ENCODE peak calls at places on chromosomes 7 and 10, in nine cellular contexts. B is posterior vena cava; T is GM04504; M is NT2/D1; K is type B pancreatic cell; Q is activated CD8-positive, alpha-beta T cell treated with anti-CD3 and anti-CD28 coated beads for 36 hours; X is glutamatergic neuron; R is activated T-helper 1 cell treated with Interleukin-2 at 50 U/mL for 16 hours; F is iris pigment epithelial cell. Z is an unnamed sample.

GRCh38 chr10:17200885-17201164 is 647 bp downstream of the TRDMT1 start:
- DNase-seq in B (no peak), T (no peak), M (no peak), K (no peak), Q (peak), X (no peak), R (no peak), F (peak), Z (peak)

GRCh38 chr7:13282377-13282980 is 595.0 kb downstream of the ARL4A start:
- DNase-seq in B (no peak), T (no peak), M (no peak), K (no peak), Q (no peak), X (no peak), R (no peak), F (peak), Z (no peak)

GRCh38 chr7:82598958-82599357 is 155.4 kb upstream of the CACNA2D1 start:
- DNase-seq in B (no peak), T (no peak), M (no peak), K (no peak), Q (no peak), X (no peak), R (no peak), F (peak), Z (no peak)

GRCh38 chr7:50552921-50553320 is 12.3 kb downstream of the DDC start:
- DNase-seq in B (no peak), T (peak), M (no peak), K (peak), Q (peak), X (no peak), R (no peak), F (peak), Z (no peak)

GRCh38 chr10:34959321-34959720 is 130.8 kb downstream of the CUL2 start:
- DNase-seq in B (no peak), T (no peak), M (no peak), K (no peak), Q (no peak), X (peak), R (no peak), F (no peak), Z (no peak)

GRCh38 chr10:91380873-91381561 is 29.1 kb upstream of the HECTD2 start:
- DNase-seq in B (no peak), T (no peak), M (no peak), K (no peak), Q (no peak), X (peak), R (no peak), F (no peak), Z (no peak)

GRCh38 chr10:628386-629045 is 61.0 kb downstream of the DIP2C start:
- DNase-seq in B (peak), T (no peak), M (no peak), K (no peak), Q (no peak), X (peak), R (no peak), F (no peak), Z (no peak)

GRCh38 chr10:71359364-71360046 is 37.2 kb upstream of the CDH23 start:
- DNase-seq in B (no peak), T (no peak), M (no peak), K (no peak), Q (no peak), X (no peak), R (no peak), F (no peak), Z (no peak)

GRCh38 chr7:2373124-2373556 is 18.5 kb downstream of the EIF3B start:
- DNase-seq in B (no peak), T (no peak), M (no peak), K (no peak), Q (no peak), X (no peak), R (no peak), F (peak), Z (no peak)

GRCh38 chr7:90594791-90595317 is 1.3 kb upstream of the CDK14 start:
- DNase-seq in B (no peak), T (peak), M (peak), K (no peak), Q (no peak), X (peak), R (no peak), F (peak), Z (no peak)

GRCh38 chr10:75398238-75398629 is 3.3 kb downstream of the ZNF503 start:
- DNase-seq in B (no peak), T (no peak), M (no peak), K (no peak), Q (no peak), X (no peak), R (no peak), F (no peak), Z (no peak)

GRCh38 chr7:100565133-100565571 is 8.5 kb downstream of the SAP25 start:
- DNase-seq in B (no peak), T (no peak), M (no peak), K (no peak), Q (no peak), X (no peak), R (no peak), F (no peak), Z (no peak)

GRCh38 chr10:132387723-132388210 is 9.2 kb upstream of the PWWP2B start:
- DNase-seq in B (peak), T (no peak), M (peak), K (no peak), Q (peak), X (peak), R (peak), F (no peak), Z (peak)

GRCh38 chr7:143381427-143382125 is 431 bp downstream of the ZYX start:
- DNase-seq in B (peak), T (no peak), M (no peak), K (no peak), Q (peak), X (no peak), R (no peak), F (peak), Z (no peak)

GRCh38 chr7:155398944-155399343 is 59.0 kb upstream of the EN2 start:
- DNase-seq in B (peak), T (no peak), M (no peak), K (no peak), Q (peak), X (no peak), R (no peak), F (no peak), Z (no peak)

GRCh38 chr10:13346280-13346819 is 1.7 kb downstream of the SEPHS1 start:
- DNase-seq in B (peak), T (peak), M (no peak), K (no peak), Q (no peak), X (no peak), R (no peak), F (peak), Z (no peak)

GRCh38 chr10:51176976-51177690 is 102.8 kb downstream of the PRKG1 start:
- DNase-seq in B (no peak), T (peak), M (no peak), K (no peak), Q (no peak), X (no peak), R (no peak), F (peak), Z (no peak)

GRCh38 chr7:80790877-80791276 is 128.0 kb downstream of the SEMA3C start:
- DNase-seq in B (no peak), T (no peak), M (no peak), K (no peak), Q (no peak), X (no peak), R (no peak), F (no peak), Z (no peak)

GRCh38 chr7:149873074-149873967 is 448 bp upstream of the ATP6V0E2 start:
- DNase-seq in B (peak), T (peak), M (peak), K (peak), Q (peak), X (peak), R (peak), F (peak), Z (peak)

GRCh38 chr7:140283472-140283871 is 106.7 kb upstream of the KDM7A start:
- DNase-seq in B (no peak), T (no peak), M (no peak), K (no peak), Q (no peak), X (no peak), R (no peak), F (no peak), Z (no peak)

GRCh38 chr10:42640610-42641229 is 2.4 kb upstream of the ZNF33B start:
- DNase-seq in B (no peak), T (no peak), M (no peak), K (no peak), Q (no peak), X (no peak), R (no peak), F (no peak), Z (no peak)

GRCh38 chr7:18125536-18125935 is 97.9 kb upstream of the PRPS1L1 start:
- DNase-seq in B (no peak), T (no peak), M (no peak), K (no peak), Q (no peak), X (no peak), R (no peak), F (peak), Z (no peak)

GRCh38 chr10:4058514-4059029 is 273.6 kb upstream of the KLF6 start:
- DNase-seq in B (no peak), T (no peak), M (no peak), K (no peak), Q (no peak), X (no peak), R (no peak), F (no peak), Z (no peak)

GRCh38 chr10:59360605-59361515 is 1.5 kb downstream of the FAM13C start:
- DNase-seq in B (no peak), T (no peak), M (no peak), K (no peak), Q (no peak), X (no peak), R (no peak), F (no peak), Z (no peak)

GRCh38 chr10:22823109-22823508 is 104.7 kb upstream of the ARMC3 start:
- DNase-seq in B (no peak), T (peak), M (no peak), K (no peak), Q (peak), X (no peak), R (no peak), F (peak), Z (no peak)

GRCh38 chr7:4270941-4271715 is 411.0 kb upstream of the FOXK1 start:
- DNase-seq in B (no peak), T (no peak), M (no peak), K (peak), Q (no peak), X (no peak), R (no peak), F (no peak), Z (no peak)

GRCh38 chr10:7480742-7481381 is 70.0 kb upstream of the SFMBT2 start:
- DNase-seq in B (no peak), T (no peak), M (no peak), K (no peak), Q (peak), X (no peak), R (no peak), F (no peak), Z (no peak)

Z was measured in activated T-cell treated with anti-CD3 and anti-CD28 coated beads for 1 hour.